ENCODE peak calls at places on chromosome 11, in five cellular contexts. S is tibial nerve, F is A549, L is K562, Q is substantia nigra. Z is an unnamed sample.
A peak's percentile ranks its signal among the peaks of the same experiment; 100 is the strongest.

GRCh38 chr11:10744206-10744605 is 6.8 kb upstream of the CTR9 start:
- DNase-seq in S (no peak), F (no peak), L (no peak), Q (no peak), Z (no peak)

GRCh38 chr11:132093861-132094260 is 723.4 kb downstream of the NTM start:
- DNase-seq in S (no peak), F (no peak), L (no peak), Q (peak; percentile 6), Z (no peak)

GRCh38 chr11:33774356-33775063 is at the start of gene FBXO3:
- DNase-seq in S (peak; percentile 79), F (peak; percentile 79), L (peak; percentile 98), Q (peak; percentile 85), Z (peak; percentile 29)

GRCh38 chr11:64358907-64359711 is at the start of gene RPS6KA4:
- DNase-seq in S (peak; percentile 49), F (peak; percentile 47), L (peak; percentile 92), Q (peak; percentile 66), Z (no peak)

GRCh38 chr11:86765146-86765663 is 35.1 kb upstream of the PRSS23 start:
- DNase-seq in S (no peak), F (no peak), L (no peak), Q (no peak), Z (no peak)

GRCh38 chr11:72670041-72670440 is 4.2 kb downstream of the PDE2A start:
- DNase-seq in S (no peak), F (no peak), L (no peak), Q (no peak), Z (no peak)

GRCh38 chr11:279040-279965 is 1.1 kb downstream of the NLRP6 start:
- DNase-seq in S (peak; percentile 8), F (no peak), L (no peak), Q (no peak), Z (no peak)

GRCh38 chr11:44822369-44822768 is 95.6 kb downstream of the TSPAN18 start:
- DNase-seq in S (no peak), F (no peak), L (peak; percentile 18), Q (no peak), Z (no peak)

GRCh38 chr11:84563356-84563755 is 1063.8 kb downstream of the DLG2 start:
- DNase-seq in S (no peak), F (no peak), L (no peak), Q (no peak), Z (no peak)

GRCh38 chr11:395866-396265 is 1.9 kb downstream of the PKP3 start:
- DNase-seq in S (no peak), F (no peak), L (no peak), Q (no peak), Z (no peak)

GRCh38 chr11:47724041-47724729 is 9.0 kb upstream of the AGBL2 start:
- DNase-seq in S (no peak), F (peak; percentile 53), L (no peak), Q (no peak), Z (peak; percentile 59)

GRCh38 chr11:13303668-13304649 is 26.4 kb downstream of the BMAL1 start:
- DNase-seq in S (no peak), F (no peak), L (no peak), Q (peak; percentile 11), Z (no peak)

GRCh38 chr11:101428918-101429317 is 154.9 kb downstream of the TRPC6 start:
- DNase-seq in S (no peak), F (peak; percentile 46), L (no peak), Q (no peak), Z (no peak)

GRCh38 chr11:5204787-5205186 is 4.3 kb upstream of the OR51V1 start:
- DNase-seq in S (no peak), F (peak; percentile 80), L (peak; percentile 73), Q (no peak), Z (peak; percentile 58)

GRCh38 chr11:88555018-88555828 is 217.7 kb upstream of the CTSC start:
- DNase-seq in S (peak; percentile 17), F (peak; percentile 76), L (no peak), Q (no peak), Z (peak; percentile 91)

GRCh38 chr11:62832346-62833234 is at the start of gene TEX54:
- DNase-seq in S (no peak), F (no peak), L (peak; percentile 14), Q (peak; percentile 24), Z (no peak)

GRCh38 chr11:93741882-93742226 is 382 bp downstream of the C11orf54 start:
- DNase-seq in S (no peak), F (peak; percentile 75), L (peak; percentile 40), Q (peak; percentile 60), Z (no peak)

GRCh38 chr11:1087961-1088926 is 13.6 kb downstream of the MUC2 start:
- DNase-seq in S (no peak), F (no peak), L (peak; percentile 62), Q (no peak), Z (no peak)

GRCh38 chr11:115129771-115130306 is 374.4 kb downstream of the CADM1 start:
- DNase-seq in S (no peak), F (no peak), L (no peak), Q (no peak), Z (no peak)

GRCh38 chr11:69481393-69481844 is at the start of gene LINC01488:
- DNase-seq in S (no peak), F (no peak), L (no peak), Q (no peak), Z (no peak)

GRCh38 chr11:3109921-3110706 is 52.9 kb upstream of the CARS1 start:
- DNase-seq in S (peak; percentile 13), F (peak; percentile 36), L (peak; percentile 93), Q (no peak), Z (no peak)

GRCh38 chr11:70584786-70585545 is 186.6 kb downstream of the CTTN start:
- DNase-seq in S (no peak), F (no peak), L (no peak), Q (no peak), Z (no peak)

GRCh38 chr11:78417175-78417887 is at the start of gene GAB2:
- DNase-seq in S (no peak), F (no peak), L (no peak), Q (no peak), Z (no peak)

GRCh38 chr11:44814881-44815592 is 88.3 kb downstream of the TSPAN18 start:
- DNase-seq in S (no peak), F (no peak), L (no peak), Q (no peak), Z (no peak)

GRCh38 chr11:11567862-11568650 is 53.7 kb downstream of the GALNT18 start:
- DNase-seq in S (no peak), F (no peak), L (no peak), Q (no peak), Z (no peak)

GRCh38 chr11:100515087-100515486 is 172.0 kb upstream of the ARHGAP42 start:
- DNase-seq in S (no peak), F (peak; percentile 25), L (no peak), Q (no peak), Z (peak; percentile 7)

GRCh38 chr11:76823481-76824028 is 37.2 kb upstream of the ACER3 start:
- DNase-seq in S (no peak), F (peak; percentile 89), L (peak; percentile 79), Q (no peak), Z (no peak)

GRCh38 chr11:133526790-133527189 is 5.5 kb downstream of the OPCML start:
- DNase-seq in S (no peak), F (no peak), L (no peak), Q (no peak), Z (no peak)

GRCh38 chr11:69192282-69192681 is 36.5 kb downstream of the SMIM38 start:
- DNase-seq in S (no peak), F (no peak), L (no peak), Q (no peak), Z (no peak)

GRCh38 chr11:19445771-19446170 is 205.0 kb upstream of the E2F8 start:
- DNase-seq in S (no peak), F (no peak), L (no peak), Q (no peak), Z (no peak)

GRCh38 chr11:19444231-19444630 is 203.5 kb upstream of the E2F8 start:
- DNase-seq in S (no peak), F (no peak), L (no peak), Q (no peak), Z (no peak)

GRCh38 chr11:19442554-19442910 is 201.8 kb upstream of the E2F8 start:
- DNase-seq in S (no peak), F (no peak), L (no peak), Q (no peak), Z (no peak)

GRCh38 chr11:19441288-19441687 is 200.5 kb upstream of the E2F8 start:
- DNase-seq in S (no peak), F (no peak), L (peak; percentile 19), Q (no peak), Z (no peak)

DNA sequence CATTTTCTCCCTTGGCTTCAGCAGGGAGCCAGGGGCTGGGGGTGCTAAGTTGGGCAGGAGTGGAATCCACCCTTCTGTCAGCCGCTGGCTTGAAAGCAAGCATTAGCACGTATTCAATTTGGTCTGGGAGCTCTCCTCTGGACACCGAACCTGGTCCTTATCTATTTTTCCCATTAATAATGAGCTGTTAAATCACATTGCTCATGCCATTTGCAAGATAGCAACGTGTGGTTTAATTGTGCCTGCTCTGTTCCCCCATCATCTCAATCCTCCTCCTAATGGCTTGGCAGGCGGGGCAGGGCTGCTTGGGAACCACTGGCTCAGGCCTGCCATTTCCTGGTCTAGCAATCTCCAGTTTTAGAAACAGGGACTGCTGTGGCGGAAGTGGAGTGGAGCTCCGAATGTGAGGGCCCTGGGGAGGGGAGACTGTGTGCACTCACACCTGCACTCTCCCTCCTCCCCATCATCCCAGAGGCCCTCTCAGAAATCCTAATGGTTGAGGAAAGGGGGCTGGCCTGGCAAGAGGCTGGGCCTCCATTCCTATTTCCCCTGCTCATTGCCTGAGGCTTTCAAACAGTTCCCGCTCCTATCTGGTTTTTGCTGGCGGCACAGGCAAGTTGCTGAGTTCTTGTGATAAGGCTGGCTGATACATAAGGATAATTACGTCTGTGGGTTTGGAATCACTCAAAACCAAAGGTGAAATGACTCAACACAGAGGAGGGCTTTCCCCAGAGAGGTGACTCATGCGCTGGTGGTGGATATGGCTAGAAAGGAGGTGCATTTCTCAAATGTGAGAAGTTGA is 201.2 kb upstream of the E2F8 start:
- DNase-seq in S (no peak), F (peak; percentile 77), L (peak; percentile 84), Q (no peak), Z (peak; percentile 87)
- H3K27ac ChIP-seq in S (no peak overlapping the region), F (peak overlapping the region; percentile 46), L (peak overlapping the region; percentile 94), Q (no peak overlapping the region), Z (peak overlapping the region; percentile 78)

GRCh38 chr11:26987205-26987604 is 6.7 kb upstream of the FIBIN start:
- DNase-seq in S (no peak), F (no peak), L (no peak), Q (no peak), Z (no peak)
- H3K27ac ChIP-seq in S (peak overlapping the region; percentile 8), F (no peak overlapping the region), L (no peak overlapping the region), Q (no peak overlapping the region), Z (no peak overlapping the region)

GRCh38 chr11:130549393-130549999 is 101.1 kb downstream of the ADAMTS15 start:
- DNase-seq in S (no peak), F (peak; percentile 4), L (no peak), Q (no peak), Z (no peak)
- H3K27ac ChIP-seq in S (no peak overlapping the region), F (no peak overlapping the region), L (no peak overlapping the region), Q (no peak overlapping the region), Z (no peak overlapping the region)

GRCh38 chr11:30505603-30506002 is 80.5 kb downstream of the MPPED2 start:
- DNase-seq in S (no peak), F (no peak), L (no peak), Q (no peak), Z (no peak)

GRCh38 chr11:30499940-30500339 is 86.2 kb downstream of the MPPED2 start:
- DNase-seq in S (no peak), F (no peak), L (no peak), Q (no peak), Z (no peak)

GRCh38 chr11:30504468-30504867 is 81.7 kb downstream of the MPPED2 start:
- DNase-seq in S (no peak), F (no peak), L (no peak), Q (no peak), Z (no peak)

GRCh38 chr11:30501744-30502143 is 84.4 kb downstream of the MPPED2 start:
- DNase-seq in S (no peak), F (no peak), L (no peak), Q (no peak), Z (no peak)

GRCh38 chr11:30503156-30503555 is 83.0 kb downstream of the MPPED2 start:
- DNase-seq in S (no peak), F (no peak), L (no peak), Q (no peak), Z (no peak)
- H3K27ac ChIP-seq in S (no peak overlapping the region), F (no peak overlapping the region), L (no peak overlapping the region), Q (no peak overlapping the region), Z (no peak overlapping the region)